ENCODE peak calls at places on chromosomes 13 and 19, in five cellular contexts. B, K, U, A and T are unnamed samples. For H3K27me3, the result is how much of the 10 kb centered on the place peaks cover.

GRCh38 chr13:37701306-37701705 is 102.7 kb upstream of the POSTN start:
- DNase-seq in B (no peak), K (no peak), U (peak), A (no peak), T (no peak)

GRCh38 chr13:91046715-91047327 is 300.7 kb upstream of the MIR17HG start:
- DNase-seq in A (no peak), U (no peak), B (no peak), K (no peak), T (no peak)

GRCh38 chr13:91296011-91296410 is 51.5 kb upstream of the MIR17HG start:
- DNase-seq in A (no peak), K (no peak), B (no peak), U (no peak), T (no peak)

GRCh38 chr19:12495002-12495802 is 10.6 kb upstream of the ZNF709 start:
- DNase-seq in U (peak), B (peak), K (peak), A (peak), T (peak)

GRCh38 chr19:2215281-2215751 is 20.8 kb downstream of the PLEKHJ1 start:
- DNase-seq in K (no peak), B (no peak), A (no peak), U (no peak), T (peak)

GRCh38 chr19:40348961-40349507 is 539 bp downstream of the PLD3 start:
- DNase-seq in K (no peak), B (no peak), U (peak), A (no peak), T (no peak)

GRCh38 chr19:31249217-31249616 is 100.0 kb downstream of the TSHZ3 start:
- DNase-seq in U (no peak), B (no peak), A (no peak), K (no peak), T (no peak)

GRCh38 chr19:49556412-49557398 is 23.7 kb downstream of the NOSIP start:
- DNase-seq in B (no peak), U (peak), A (no peak), K (peak), T (no peak)

GRCh38 chr19:23070353-23070781 is 46.5 kb upstream of the ZNF730 start:
- DNase-seq in U (peak), K (no peak), B (peak), A (no peak), T (no peak)

GRCh38 chr19:3844596-3844995 is 24.2 kb downstream of the ZFR2 start:
- DNase-seq in K (no peak), B (no peak), A (no peak), U (peak), T (no peak)

GRCh38 chr13:110006304-110006703 is 219.9 kb upstream of the IRS2 start:
- DNase-seq in A (no peak), B (no peak), U (peak), K (no peak), T (no peak)

GRCh38 chr19:33486936-33487793 is 34.4 kb downstream of the PEPD start:
- DNase-seq in B (peak), K (no peak), A (no peak), U (no peak), T (no peak)

GRCh38 chr19:27777726-27778125 is 1435.2 kb downstream of the UQCRFS1 start:
- DNase-seq in U (no peak), A (no peak), K (no peak), B (no peak), T (no peak)

GRCh38 chr19:27777242-27777641 is 1435.7 kb downstream of the UQCRFS1 start:
- DNase-seq in K (no peak), B (no peak), A (no peak), U (no peak), T (no peak)

GRCh38 chr19:27780367-27781065 is 1432.4 kb downstream of the UQCRFS1 start:
- DNase-seq in K (no peak), B (no peak), A (no peak), U (no peak), T (no peak)

GRCh38 chr19:27776524-27776923 is 1436.4 kb downstream of the UQCRFS1 start:
- DNase-seq in U (no peak), A (no peak), K (no peak), B (no peak), T (no peak)

GRCh38 chr19:27779953-27780352 is 1433.0 kb downstream of the UQCRFS1 start:
- DNase-seq in U (no peak), A (no peak), B (no peak), K (no peak), T (no peak)
- H3K27ac ChIP-seq in U (no peak), A (no peak), B (no peak), K (no peak), T (no peak)

DNA sequence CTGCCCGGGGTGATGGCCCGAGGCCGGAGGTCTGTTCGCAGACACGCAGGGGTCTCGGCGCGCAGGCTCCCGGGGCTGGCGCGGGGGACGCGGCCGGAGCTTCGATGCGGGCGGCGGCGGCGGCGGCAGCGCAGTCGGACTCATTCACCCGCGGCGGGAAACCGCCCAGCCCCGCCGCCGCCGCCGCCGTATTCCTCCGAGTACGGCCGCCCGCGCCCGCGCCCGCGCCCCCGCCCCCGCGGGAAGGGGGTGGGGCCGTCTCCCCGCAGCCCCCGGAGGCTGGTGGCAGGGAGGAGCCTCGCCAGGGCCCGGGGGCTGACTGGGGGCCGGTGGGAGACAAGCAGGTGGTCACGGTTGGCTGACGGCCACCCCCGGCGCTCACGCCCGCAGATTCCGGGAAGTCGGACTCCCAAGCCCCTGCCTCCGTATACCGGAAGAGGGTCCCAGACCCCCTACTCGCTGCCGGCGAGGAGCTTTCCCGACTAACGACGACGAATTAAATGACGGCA is at the start of gene C2CD4C:
- DNase-seq in K (peak), U (no peak), B (no peak), A (no peak), T (no peak)
- H3K27me3 ChIP-seq in K (under half), U (under half), B (half or more), A (under half), T (under half)

GRCh38 chr13:44379885-44380284 is 6.3 kb downstream of the SERP2 start:
- DNase-seq in K (no peak), U (no peak), B (no peak), A (no peak), T (no peak)
- H3K27ac ChIP-seq in K (no peak), U (no peak), B (no peak), A (no peak), T (no peak)

GRCh38 chr19:17687857-17688784 is at the start of gene UNC13A:
- DNase-seq in K (peak), A (no peak), U (peak), B (no peak), T (peak)

GRCh38 chr19:17687141-17687856 is 855 bp downstream of the UNC13A start:
- DNase-seq in K (no peak), B (no peak), U (no peak), A (no peak), T (no peak)

GRCh38 chr19:17685451-17686026 is 2.6 kb downstream of the UNC13A start:
- DNase-seq in U (no peak), K (no peak), B (no peak), A (no peak), T (no peak)

GRCh38 chr19:17686027-17686511 is 2.1 kb downstream of the UNC13A start:
- DNase-seq in U (peak), B (no peak), K (no peak), A (no peak), T (no peak)

DNA sequence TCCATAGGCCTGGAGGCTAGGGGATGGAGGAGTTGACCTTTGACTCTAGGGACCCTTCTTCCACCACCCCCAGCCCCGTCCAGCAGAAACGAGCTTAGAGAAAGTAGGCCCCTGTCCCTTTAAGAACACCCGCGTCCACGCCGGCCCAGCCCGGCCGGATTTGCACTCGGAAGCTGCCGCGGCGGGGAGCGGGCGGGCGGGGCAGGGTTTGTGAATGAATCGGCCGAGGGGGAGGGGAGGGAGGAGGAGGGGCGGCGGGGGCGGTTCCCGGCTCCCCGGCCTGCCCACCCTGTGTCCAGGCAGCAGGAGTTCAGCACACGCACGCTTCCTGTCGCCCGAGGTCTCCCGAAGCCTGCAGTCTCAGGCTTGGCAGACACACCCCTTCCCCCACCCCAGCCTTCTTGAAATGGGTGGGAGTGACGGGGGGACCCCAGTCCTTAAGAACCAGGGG is 1.5 kb downstream of the UNC13A start:
- DNase-seq in B (no peak), A (no peak), U (peak), K (no peak), T (no peak)
- H3K27me3 ChIP-seq in B (half or more), A (under half), U (under half), K (half or more), T (half or more)